ENCODE peak calls at places on chromosomes 11 and 22, in seven cellular contexts. Y is substantia nigra, P is lower lobe of right lung, X is RWPE1, L is WERI-Rb-1, T is GM23248, M is left lung. O is an unnamed sample.

GRCh38 chr11:66429983-66430602 is 8.6 kb downstream of the MRPL11 start:
- DNase-seq in Y (peak), P (peak), X (peak), L (peak), T (peak), M (peak), O (peak)

GRCh38 chr11:16804104-16804947 is 65.9 kb downstream of the C11orf58 start:
- DNase-seq in Y (no peak), P (no peak), X (no peak), L (no peak), T (no peak), M (no peak), O (no peak)

GRCh38 chr11:75194147-75194546 is 43.2 kb downstream of the SLCO2B1 start:
- DNase-seq in Y (no peak), P (no peak), X (no peak), L (no peak), T (no peak), M (no peak), O (no peak)

GRCh38 chr11:77196961-77197360 is 68.9 kb downstream of the MYO7A start:
- DNase-seq in Y (no peak), P (peak), X (no peak), L (no peak), T (no peak), M (peak), O (no peak)

GRCh38 chr22:35310556-35311550 is 11.2 kb downstream of the TOM1 start:
- DNase-seq in Y (no peak), P (no peak), X (no peak), L (no peak), T (no peak), M (peak), O (no peak)

GRCh38 chr11:102724904-102725515 is at the start of gene MMP8:
- DNase-seq in Y (no peak), P (no peak), X (no peak), L (no peak), T (peak), M (no peak), O (no peak)

GRCh38 chr22:41919357-41920224 is 4.7 kb upstream of the SHISA8 start:
- DNase-seq in Y (no peak), P (peak), X (no peak), L (peak), T (peak), M (peak), O (peak)

GRCh38 chr11:27274854-27275395 is 88.1 kb downstream of the CCDC34 start:
- DNase-seq in Y (no peak), P (no peak), X (no peak), L (no peak), T (no peak), M (no peak), O (no peak)

GRCh38 chr11:65311197-65311631 is 3.5 kb upstream of the CDC42EP2 start:
- DNase-seq in Y (no peak), P (peak), X (peak), L (peak), T (no peak), M (no peak), O (no peak)

GRCh38 chr22:19986011-19986409 is 30.6 kb downstream of the ARVCF start:
- DNase-seq in Y (no peak), P (no peak), X (no peak), L (no peak), T (no peak), M (no peak), O (no peak)

GRCh38 chr22:23119492-23120414 is 22.0 kb downstream of the RSPH14 start:
- DNase-seq in Y (no peak), P (no peak), X (no peak), L (no peak), T (no peak), M (no peak), O (peak)

GRCh38 chr11:26741036-26741435 is 19.2 kb upstream of the SLC5A12 start:
- DNase-seq in Y (no peak), P (no peak), X (peak), L (no peak), T (peak), M (no peak), O (no peak)

GRCh38 chr11:92384807-92385206 is 160.2 kb downstream of the FAT3 start:
- DNase-seq in Y (no peak), P (no peak), X (no peak), L (no peak), T (peak), M (no peak), O (no peak)

GRCh38 chr22:34622602-34623001 is 443.4 kb upstream of the ISX start:
- DNase-seq in Y (no peak), P (no peak), X (no peak), L (no peak), T (no peak), M (no peak), O (no peak)

GRCh38 chr11:33160147-33160546 is 1.1 kb downstream of the CSTF3 start:
- DNase-seq in Y (no peak), P (no peak), X (peak), L (no peak), T (peak), M (no peak), O (no peak)

GRCh38 chr11:33160587-33160986 is 693 bp downstream of the CSTF3 start:
- DNase-seq in Y (no peak), P (no peak), X (no peak), L (no peak), T (peak), M (no peak), O (no peak)

GRCh38 chr11:33161120-33162005 is at the start of gene CSTF3:
- DNase-seq in Y (peak), P (peak), X (peak), L (peak), T (peak), M (peak), O (peak)

GRCh38 chr11:33157103-33158027 is 3.9 kb downstream of the CSTF3 start:
- DNase-seq in Y (no peak), P (no peak), X (no peak), L (no peak), T (peak), M (no peak), O (no peak)

DNA sequence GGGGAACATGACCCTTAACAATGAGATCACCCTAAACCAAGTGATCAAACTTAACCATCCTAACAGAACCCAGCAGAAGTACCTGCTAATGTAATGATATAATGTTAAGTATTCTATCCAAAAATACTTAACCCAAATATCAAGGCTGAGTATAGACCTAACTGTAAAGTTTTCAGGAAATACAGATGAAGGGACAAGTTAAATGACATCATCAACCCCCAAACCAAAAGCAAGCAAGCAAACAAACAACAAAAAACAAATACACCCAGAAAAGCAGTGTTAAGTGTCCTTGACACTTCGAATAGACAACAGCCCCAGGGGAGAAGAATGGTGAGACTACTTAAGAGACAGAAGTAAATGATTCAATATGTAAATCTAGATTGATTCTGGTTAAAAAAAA is 2.7 kb downstream of the CSTF3 start:
- DNase-seq in Y (no peak), P (no peak), X (no peak), L (no peak), T (no peak), M (no peak), O (no peak)
- H3K27ac ChIP-seq in Y (no peak), P (no peak), X (no peak), L (no peak), T (no peak), M (no peak), O (no peak)

DNA sequence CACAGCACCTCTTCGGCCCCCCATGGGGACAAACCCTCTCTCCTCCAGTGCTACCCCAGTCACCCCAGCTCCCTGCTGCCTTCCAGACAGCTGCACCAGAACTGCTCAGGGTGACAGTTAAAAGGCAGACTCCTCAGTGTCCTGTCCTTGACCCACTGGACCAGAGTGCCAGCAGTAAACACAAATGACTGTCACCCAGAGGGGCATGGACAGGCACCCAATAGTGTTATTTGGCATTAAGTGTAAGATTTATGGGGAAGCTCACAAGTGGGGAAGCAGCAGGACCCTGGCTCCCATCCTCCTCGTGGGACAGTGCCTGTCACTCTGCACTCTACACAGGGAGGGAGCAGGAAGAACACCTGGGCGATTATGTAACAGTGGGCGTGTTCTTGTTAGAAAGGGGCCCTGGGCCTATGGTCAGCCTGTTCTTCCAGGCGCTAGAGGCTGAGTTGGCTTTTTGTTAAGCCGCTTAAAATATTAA is 5.0 kb downstream of the RPS19BP1 start:
- DNase-seq in Y (no peak), P (peak), X (no peak), L (peak), T (no peak), M (no peak), O (no peak)
- H3K27ac ChIP-seq in Y (no peak), P (no peak), X (peak), L (peak), T (no peak), M (no peak), O (no peak)

GRCh38 chr11:72573380-72573949 is 100.8 kb downstream of the PDE2A start:
- DNase-seq in Y (no peak), P (no peak), X (peak), L (peak), T (peak), M (no peak), O (no peak)
- H3K27ac ChIP-seq in Y (no peak), P (no peak), X (no peak), L (no peak), T (no peak), M (no peak), O (no peak)

GRCh38 chr22:37090920-37091688 is 18.4 kb downstream of the TMPRSS6 start:
- DNase-seq in Y (no peak), P (no peak), X (no peak), L (no peak), T (peak), M (no peak), O (no peak)

GRCh38 chr22:37092997-37093396 is 16.5 kb downstream of the TMPRSS6 start:
- DNase-seq in Y (no peak), P (no peak), X (no peak), L (no peak), T (no peak), M (no peak), O (no peak)

GRCh38 chr22:37094239-37094638 is 15.3 kb downstream of the TMPRSS6 start:
- DNase-seq in Y (no peak), P (no peak), X (no peak), L (no peak), T (no peak), M (no peak), O (no peak)

GRCh38 chr22:37089451-37089850 is 20.1 kb downstream of the TMPRSS6 start:
- DNase-seq in Y (no peak), P (peak), X (no peak), L (no peak), T (no peak), M (peak), O (no peak)

GRCh38 chr22:37091986-37092385 is 17.5 kb downstream of the TMPRSS6 start:
- DNase-seq in Y (no peak), P (no peak), X (no peak), L (no peak), T (no peak), M (peak), O (no peak)
- H3K27ac ChIP-seq in Y (no peak), P (no peak), X (no peak), L (no peak), T (no peak), M (no peak), O (no peak)

GRCh38 chr22:36497910-36498669 is 8.8 kb downstream of the FOXRED2 start:
- DNase-seq in Y (no peak), P (no peak), X (no peak), L (peak), T (no peak), M (no peak), O (no peak)

GRCh38 chr22:36493690-36494110 is 12.3 kb upstream of the TXN2 start:
- DNase-seq in Y (no peak), P (peak), X (no peak), L (no peak), T (no peak), M (peak), O (no peak)
- H3K27ac ChIP-seq in Y (no peak), P (no peak), X (no peak), L (no peak), T (no peak), M (no peak), O (no peak)